ENCODE peak calls at places on chromosomes 5 and 9, in nine cellular contexts. C is hippocampal formation; H is activated T-helper 1 cell treated with anti-CD3 and anti-CD28 coated beads, Interleukin-2, amount 50 U/mL, for 16 hours; T is NCI-H1092 treated with DMSO at 0.1 percent for 48 hours; G is aorta; Y is activated B cell treated with CpG ODN at 0.5 μM for 24 hours; K is T-helper 2 cell; N is DMS153; E is right cardiac atrium. W is an unnamed sample.

GRCh38 chr9:107750741-107751521 is 261.4 kb upstream of the KLF4 start:
- DNase-seq in C (peak; percentile 79), Y (no peak), N (no peak), G (peak; percentile 94), T (no peak), E (peak; percentile 89), H (no peak), K (no peak), W (no peak)

GRCh38 chr5:448766-449090 is 5.8 kb downstream of the EXOC3 start:
- DNase-seq in Y (no peak), N (no peak), G (no peak), T (no peak), H (no peak), E (no peak), C (peak; percentile 51), K (no peak), W (no peak)

GRCh38 chr9:89864731-89865130 is 259.9 kb downstream of the GADD45G start:
- DNase-seq in C (no peak), K (no peak), H (no peak), N (no peak), T (no peak), E (no peak), Y (no peak), G (no peak), W (no peak)

GRCh38 chr5:173764321-173765029 is 123.7 kb upstream of the CPEB4 start:
- DNase-seq in C (no peak), G (peak; percentile 92), N (no peak), K (no peak), Y (no peak), E (peak; percentile 86), H (no peak), T (no peak), W (no peak)

GRCh38 chr5:77266291-77266690 is 55.8 kb downstream of the PDE8B start:
- DNase-seq in C (no peak), E (no peak), Y (no peak), K (no peak), T (no peak), N (no peak), H (no peak), G (no peak), W (no peak)

GRCh38 chr5:42951847-42952411 is 88.2 kb downstream of the ANXA2R start:
- DNase-seq in N (peak; percentile 71), E (no peak), G (peak; percentile 58), K (peak; percentile 86), C (no peak), Y (peak; percentile 61), H (peak; percentile 31), T (peak; percentile 24), W (peak; percentile 64)

GRCh38 chr9:113634597-113635515 is 171.3 kb downstream of the RGS3 start:
- DNase-seq in T (no peak), G (peak; percentile 15), E (no peak), Y (no peak), H (no peak), C (no peak), N (no peak), K (no peak), W (no peak)

GRCh38 chr5:1076406-1076805 is 35.5 kb downstream of the SLC12A7 start:
- DNase-seq in K (no peak), H (no peak), T (no peak), C (no peak), N (no peak), Y (no peak), E (no peak), G (no peak), W (no peak)

GRCh38 chr5:96148376-96148775 is 186.7 kb upstream of the ELL2 start:
- DNase-seq in E (no peak), C (no peak), N (no peak), T (no peak), H (no peak), Y (no peak), G (no peak), K (no peak), W (no peak)

GRCh38 chr9:70573308-70573707 is 158.9 kb upstream of the KLF9 start:
- DNase-seq in E (no peak), G (no peak), Y (no peak), N (no peak), K (no peak), T (no peak), H (no peak), C (no peak), W (no peak)

GRCh38 chr9:95024097-95024671 is 293.3 kb downstream of the FANCC start:
- DNase-seq in T (no peak), C (peak; percentile 46), H (no peak), N (peak; percentile 34), Y (no peak), K (no peak), G (peak; percentile 61), E (peak; percentile 29), W (no peak)

GRCh38 chr5:133398646-133399081 is 213.7 kb downstream of the FSTL4 start:
- DNase-seq in H (no peak), C (no peak), K (peak; percentile 52), N (no peak), Y (no peak), G (no peak), E (no peak), T (no peak), W (no peak)

GRCh38 chr5:91328743-91329142 is 54.4 kb downstream of the ARRDC3 start:
- DNase-seq in Y (no peak), T (no peak), C (no peak), N (no peak), H (no peak), K (no peak), E (no peak), G (no peak), W (no peak)

GRCh38 chr5:1448511-1449011 is 3.3 kb upstream of the SLC6A3 start:
- DNase-seq in G (no peak), C (no peak), T (no peak), E (no peak), Y (no peak), K (no peak), N (no peak), H (no peak), W (no peak)

GRCh38 chr9:136964171-136964689 is 12.2 kb downstream of the LCN12 start:
- DNase-seq in K (no peak), T (no peak), G (no peak), E (no peak), C (no peak), N (peak; percentile 23), Y (no peak), H (no peak), W (no peak)

GRCh38 chr5:79151933-79152671 is 40.5 kb downstream of the BHMT start:
- DNase-seq in C (no peak), Y (no peak), K (no peak), G (no peak), E (no peak), T (no peak), N (no peak), H (no peak), W (no peak)

GRCh38 chr5:121628783-121629182 is 222.9 kb upstream of the FTMT start:
- DNase-seq in N (no peak), Y (no peak), C (no peak), T (no peak), G (no peak), E (no peak), K (no peak), H (no peak), W (no peak)

GRCh38 chr9:126682928-126683697 is 69.4 kb downstream of the LMX1B start:
- DNase-seq in K (no peak), C (no peak), N (no peak), T (no peak), H (no peak), E (peak; percentile 61), Y (no peak), G (no peak), W (no peak)

GRCh38 chr5:158623971-158624370 is 475.7 kb downstream of the EBF1 start:
- DNase-seq in C (no peak), H (no peak), N (no peak), G (no peak), Y (no peak), K (no peak), T (no peak), E (no peak), W (no peak)

GRCh38 chr5:74543162-74543995 is 97.1 kb downstream of the ENC1 start:
- DNase-seq in Y (no peak), G (peak; percentile 52), T (peak; percentile 22), N (peak; percentile 8), K (no peak), H (no peak), E (no peak), C (no peak), W (no peak)

GRCh38 chr9:88874391-88874790 is 116.9 kb upstream of the S1PR3 start:
- DNase-seq in C (no peak), T (no peak), Y (no peak), K (no peak), H (no peak), E (no peak), G (no peak), N (no peak), W (no peak)

GRCh38 chr5:3126639-3127038 is 375.2 kb upstream of the IRX2 start:
- DNase-seq in K (no peak), G (no peak), N (no peak), H (no peak), C (no peak), E (no peak), T (no peak), Y (no peak), W (no peak)

GRCh38 chr9:116549061-116549664 is 137.9 kb upstream of the TRIM32 start:
- DNase-seq in Y (no peak), T (no peak), H (no peak), N (no peak), E (peak; percentile 90), K (no peak), C (no peak), G (peak; percentile 90), W (no peak)

GRCh38 chr5:180116441-180117377 is 45.1 kb upstream of the RNF130 start:
- DNase-seq in G (no peak), Y (no peak), H (no peak), E (peak; percentile 11), N (no peak), T (no peak), C (no peak), K (no peak), W (no peak)

GRCh38 chr9:134671341-134672113 is 29.9 kb downstream of the COL5A1 start:
- DNase-seq in E (no peak), K (no peak), H (no peak), G (no peak), N (no peak), C (no peak), T (no peak), Y (no peak), W (no peak)

GRCh38 chr5:169980418-169981053 is at the start of gene INSYN2B:
- DNase-seq in G (peak; percentile 63), T (peak; percentile 87), N (no peak), H (no peak), C (peak; percentile 82), K (peak; percentile 18), E (peak; percentile 74), Y (no peak), W (no peak)

GRCh38 chr5:369151-369939 is 47.8 kb downstream of the AHRR start:
- DNase-seq in G (peak; percentile 43), T (no peak), E (no peak), N (no peak), C (no peak), Y (no peak), H (no peak), K (peak; percentile 73), W (no peak)

GRCh38 chr9:100427366-100428263 is 672 bp downstream of the MSANTD3 start:
- DNase-seq in K (peak; percentile 48), E (peak; percentile 55), Y (no peak), N (no peak), T (peak; percentile 35), C (peak; percentile 15), G (peak; percentile 66), H (no peak), W (no peak)

GRCh38 chr9:127162046-127162445 is 39.6 kb upstream of the ANGPTL2 start:
- DNase-seq in C (no peak), K (peak; percentile 98), G (no peak), H (no peak), Y (no peak), E (no peak), N (no peak), T (no peak), W (no peak)

GRCh38 chr5:133876266-133876665 is 92.2 kb downstream of the C5orf15 start:
- DNase-seq in T (no peak), K (no peak), G (no peak), H (no peak), E (no peak), C (no peak), N (no peak), Y (no peak), W (no peak)

GRCh38 chr9:93065321-93065720 is 6.8 kb downstream of the SUSD3 start:
- DNase-seq in Y (no peak), G (peak; percentile 61), C (peak; percentile 43), E (no peak), H (no peak), T (no peak), K (no peak), N (no peak), W (no peak)